ENCODE peak calls at places on chromosomes 11 and 22, in four cellular contexts. O is T-helper 22 cell, I is NCI-H1417 treated with DMSO at 0.1 percent for 48 hours, P is nephron progenitor cell. N is an unnamed sample.

GRCh38 chr11:8262552-8263108 is 1.0 kb downstream of the LMO1 start:
- DNase-seq in O (no peak), I (no peak), P (peak), N (peak)

GRCh38 chr11:66334605-66335442 is 1.4 kb downstream of the RIN1 start:
- DNase-seq in O (no peak), I (no peak), P (no peak), N (peak)

GRCh38 chr11:120674537-120674936 is 163.0 kb downstream of the GRIK4 start:
- DNase-seq in O (no peak), I (no peak), P (no peak), N (no peak)

GRCh38 chr11:92552942-92553341 is 328.3 kb downstream of the FAT3 start:
- DNase-seq in O (no peak), I (no peak), P (no peak), N (no peak)

GRCh38 chr22:24153353-24153752 is 27.9 kb upstream of the SUSD2 start:
- DNase-seq in O (peak), I (no peak), P (no peak), N (no peak)

GRCh38 chr22:24181996-24182560 is 791 bp downstream of the SUSD2 start:
- DNase-seq in O (no peak), I (no peak), P (no peak), N (no peak)

GRCh38 chr11:84250834-84251613 is 964.9 kb upstream of the CCDC90B start:
- DNase-seq in O (no peak), I (no peak), P (no peak), N (no peak)

GRCh38 chr11:86116386-86116726 is 47.5 kb upstream of the PICALM start:
- DNase-seq in O (peak), I (no peak), P (no peak), N (no peak)

GRCh38 chr11:35893796-35894475 is 49.9 kb upstream of the LDLRAD3 start:
- DNase-seq in O (no peak), I (no peak), P (no peak), N (no peak)

GRCh38 chr11:81165164-81165563 is 1568.5 kb downstream of the FAM181B start:
- DNase-seq in O (no peak), I (no peak), P (no peak), N (no peak)

GRCh38 chr11:67504023-67504949 is 877 bp downstream of the PITPNM1 start:
- DNase-seq in O (peak), I (no peak), P (peak), N (no peak)

GRCh38 chr22:25627271-25627848 is 62.9 kb downstream of the GRK3 start:
- DNase-seq in O (no peak), I (no peak), P (no peak), N (no peak)

GRCh38 chr22:50516891-50517290 is 8.5 kb downstream of the SCO2 start:
- DNase-seq in O (no peak), I (no peak), P (no peak), N (peak)

N was measured in tibial artery.